ENCODE peak calls at places on chromosomes 5 and 9, in four cellular contexts. O is HEK293T, C is uterus, H is Daoy. J is an unnamed sample.

GRCh38 chr9:3894764-3895163 is 369.0 kb upstream of the RFX3 start:
- DNase-seq in H (no peak), C (no peak), O (no peak), J (peak; percentile 58)

GRCh38 chr9:97305501-97306298 is 1.8 kb upstream of the CCDC180 start:
- DNase-seq in H (no peak), C (no peak), O (no peak), J (no peak)

GRCh38 chr5:112958774-112959088 is 17.9 kb upstream of the DCP2 start:
- DNase-seq in C (no peak), H (no peak), O (no peak), J (no peak)

GRCh38 chr5:112630246-112631009 is 107.3 kb upstream of the APC start:
- DNase-seq in O (no peak), H (peak; percentile 29), C (no peak), J (peak; percentile 43)

GRCh38 chr9:107478805-107479204 is 10.8 kb downstream of the KLF4 start:
- DNase-seq in H (no peak), O (no peak), C (no peak), J (no peak)

GRCh38 chr9:132207839-132208615 is 46.2 kb downstream of the NTNG2 start:
- DNase-seq in O (no peak), H (no peak), C (no peak), J (no peak)

GRCh38 chr5:19638461-19638860 is 349.5 kb downstream of the CDH18 start:
- DNase-seq in H (no peak), C (no peak), O (no peak), J (no peak)

GRCh38 chr5:156479864-156480263 is 152.9 kb downstream of the SGCD start:
- DNase-seq in C (no peak), H (peak; percentile 32), O (no peak), J (no peak)

GRCh38 chr5:133032852-133033742 is 6.7 kb upstream of the ZCCHC10 start:
- DNase-seq in C (no peak), O (no peak), H (peak; percentile 13), J (no peak)